ENCODE peak calls at places on chromosomes 3 and 15, in nine cellular contexts. L is colonic mucosa; P is neural progenitor cell; J is cardiac muscle cell; C is lower lobe of right lung; Y is aorta; V is SK-N-SH; N is mucosa of descending colon; A is CD8-positive, alpha-beta T cell. R is an unnamed sample.
A peak's percentile ranks its signal among the peaks of the same experiment; 100 is the strongest.

GRCh38 chr15:89690276-89691218 is at the start of the genes PEX11A and WDR93:
- DNase-seq in N (peak; percentile 95), J (peak; percentile 79), A (peak; percentile 73), C (peak; percentile 92), L (peak; percentile 95), P (peak; percentile 87), V (peak; percentile 88), Y (peak; percentile 93), R (peak; percentile 78)

GRCh38 chr3:14403636-14404395 is 1.4 kb downstream of the SLC6A6 start:
- DNase-seq in P (peak; percentile 36), L (no peak), N (peak; percentile 25), C (peak; percentile 69), Y (peak; percentile 87), J (no peak), V (peak; percentile 57), A (no peak), R (no peak)

GRCh38 chr3:136350132-136350531 is 100.0 kb downstream of the PCCB start:
- DNase-seq in A (no peak), Y (no peak), L (no peak), P (no peak), C (no peak), J (peak; percentile 95), V (no peak), N (no peak), R (no peak)

GRCh38 chr15:78461171-78461881 is 23.3 kb downstream of the IREB2 start:
- DNase-seq in N (no peak), J (peak; percentile 17), L (no peak), V (no peak), C (no peak), Y (no peak), A (no peak), P (no peak), R (peak; percentile 51)

GRCh38 chr15:68593826-68594532 is 15.2 kb downstream of the CORO2B start:
- DNase-seq in N (no peak), J (no peak), C (peak; percentile 9), L (no peak), V (no peak), P (no peak), A (no peak), Y (peak; percentile 48), R (no peak)

GRCh38 chr3:23475446-23475845 is 272.3 kb downstream of the UBE2E2 start:
- DNase-seq in P (no peak), Y (no peak), L (no peak), V (no peak), N (no peak), J (no peak), C (no peak), A (no peak), R (no peak)

GRCh38 chr3:3603351-3603750 is 195.9 kb upstream of the LRRN1 start:
- DNase-seq in Y (no peak), J (no peak), C (no peak), P (no peak), V (no peak), A (no peak), L (no peak), N (no peak), R (no peak)

GRCh38 chr3:22236490-22237271 is 485.7 kb upstream of the ZNF385D start:
- DNase-seq in C (no peak), V (no peak), J (peak; percentile 7), L (no peak), Y (no peak), A (no peak), P (no peak), N (no peak), R (no peak)

GRCh38 chr3:103410231-103410630 is 975.4 kb downstream of the ZPLD1 start:
- DNase-seq in J (no peak), C (no peak), P (peak; percentile 36), V (no peak), N (no peak), A (no peak), Y (no peak), L (no peak), R (no peak)

GRCh38 chr3:98003306-98003969 is 31.2 kb upstream of the RIOX2 start:
- DNase-seq in P (no peak), L (no peak), C (no peak), Y (no peak), N (no peak), J (no peak), A (no peak), V (no peak), R (no peak)

GRCh38 chr15:45120081-45120972 is 6.2 kb downstream of the DUOXA2 start:
- DNase-seq in L (no peak), V (no peak), N (no peak), P (no peak), Y (peak; percentile 63), C (peak; percentile 26), J (no peak), A (no peak), R (no peak)

GRCh38 chr15:67079361-67079760 is 14.0 kb downstream of the SMAD3 start:
- DNase-seq in Y (no peak), A (no peak), L (no peak), J (no peak), C (no peak), P (no peak), N (no peak), V (no peak), R (no peak)

GRCh38 chr3:52190294-52190841 is 7.6 kb upstream of the ALAS1 start:
- DNase-seq in P (no peak), C (peak; percentile 65), L (peak; percentile 40), A (no peak), V (no peak), Y (peak; percentile 88), N (no peak), J (peak; percentile 78), R (no peak)

GRCh38 chr3:131553495-131554247 is 50.9 kb upstream of the MRPL3 start:
- DNase-seq in Y (no peak), A (no peak), J (no peak), C (no peak), N (no peak), V (no peak), P (no peak), L (no peak), R (no peak)

GRCh38 chr3:62335196-62335595 is 38.2 kb downstream of the FEZF2 start:
- DNase-seq in L (no peak), J (no peak), N (no peak), C (no peak), Y (no peak), A (no peak), V (no peak), P (no peak), R (no peak)

GRCh38 chr3:142853270-142854163 is 35.4 kb downstream of the PCOLCE2 start:
- DNase-seq in Y (no peak), A (no peak), N (no peak), L (no peak), J (peak; percentile 38), V (no peak), C (no peak), P (no peak), R (no peak)

GRCh38 chr3:86029590-86029989 is 961.4 kb downstream of the VGLL3 start:
- DNase-seq in P (no peak), C (no peak), A (no peak), V (no peak), L (no peak), N (no peak), Y (no peak), J (no peak), R (no peak)

GRCh38 chr3:100796556-100796955 is 87.3 kb downstream of the TFG start:
- DNase-seq in N (no peak), V (no peak), P (peak; percentile 11), A (no peak), Y (no peak), C (no peak), J (peak; percentile 50), L (no peak), R (no peak)

GRCh38 chr3:184259878-184260570 is 1.3 kb downstream of the CAMK2N2 start:
- DNase-seq in J (peak; percentile 44), L (no peak), V (peak; percentile 78), A (peak; percentile 34), N (peak; percentile 54), C (no peak), P (peak; percentile 89), Y (peak; percentile 82), R (peak; percentile 12)

GRCh38 chr3:17292556-17292955 is 407.8 kb downstream of the PLCL2 start:
- DNase-seq in L (no peak), A (no peak), J (peak; percentile 19), Y (no peak), P (no peak), C (no peak), V (no peak), N (no peak), R (no peak)

GRCh38 chr15:33592864-33593263 is 282.1 kb downstream of the RYR3 start:
- DNase-seq in P (no peak), A (no peak), N (no peak), Y (no peak), V (no peak), L (no peak), J (no peak), C (no peak), R (no peak)

GRCh38 chr3:127536818-127537810 is 53.4 kb downstream of the TPRA1 start:
- DNase-seq in P (peak; percentile 69), J (no peak), V (no peak), L (no peak), Y (no peak), A (no peak), N (no peak), C (no peak), R (no peak)

GRCh38 chr3:71104586-71104985 is 478.9 kb downstream of the FOXP1 start:
- DNase-seq in P (no peak), C (no peak), N (no peak), L (no peak), Y (no peak), V (no peak), A (no peak), J (no peak), R (no peak)
- H3K4me1 ChIP-seq in P (no peaks in the 10 kb centered on the region), C (peaks cover 68% of the 10 kb centered on the region), N (peaks cover 30% of the 10 kb centered on the region), L (no peaks in the 10 kb centered on the region), Y (peaks cover 33% of the 10 kb centered on the region), V (peaks cover 42% of the 10 kb centered on the region), A (peaks cover 64% of the 10 kb centered on the region), J (no peaks in the 10 kb centered on the region), R (peaks cover 38% of the 10 kb centered on the region)

GRCh38 chr3:32404714-32405113 is 13.1 kb downstream of the CMTM7 start:
- DNase-seq in C (no peak), L (no peak), A (no peak), V (no peak), P (no peak), N (no peak), J (no peak), Y (no peak), R (no peak)
- H3K4me3 ChIP-seq in C (no peak overlapping the region), L (no peak overlapping the region), A (no peak overlapping the region), V (no peak overlapping the region), P (no peak overlapping the region), N (no peak overlapping the region), J (no peak overlapping the region), Y (no peak overlapping the region), R (no peak overlapping the region)

DNA sequence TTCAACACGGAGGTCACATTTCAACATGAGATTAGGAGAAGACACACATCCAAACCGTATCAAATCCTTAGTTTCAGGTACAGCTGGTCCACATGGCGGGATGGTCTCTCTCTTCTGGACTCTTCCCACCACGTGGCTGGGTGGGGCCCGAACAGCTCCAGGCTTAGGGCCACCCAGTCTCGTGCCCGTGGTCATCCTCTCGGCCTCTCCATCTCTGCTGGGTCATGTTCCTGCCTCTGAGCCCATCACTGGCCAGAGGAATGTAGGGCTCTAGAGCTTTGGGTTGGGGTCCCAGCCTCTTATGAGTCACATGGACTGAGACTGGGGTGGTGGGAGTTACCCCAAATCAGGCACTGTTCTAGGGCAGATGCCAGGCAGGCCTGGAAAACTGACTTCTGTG is 12.2 kb downstream of the SYNM start:
- DNase-seq in L (no peak), A (no peak), C (peak; percentile 9), Y (no peak), J (no peak), P (no peak), N (no peak), V (no peak), R (no peak)
- H3K4me1 ChIP-seq in L (no peaks in the 10 kb centered on the region), A (no peaks in the 10 kb centered on the region), C (no peaks in the 10 kb centered on the region), Y (no peaks in the 10 kb centered on the region), J (no peaks in the 10 kb centered on the region), P (no peaks in the 10 kb centered on the region), N (peaks cover 3% of the 10 kb centered on the region), V (peaks cover 22% of the 10 kb centered on the region), R (no peaks in the 10 kb centered on the region)

GRCh38 chr3:128854382-128854939 is 25.0 kb upstream of the ACAD9 start:
- DNase-seq in C (no peak), Y (no peak), A (no peak), N (no peak), J (no peak), L (no peak), V (no peak), P (no peak), R (no peak)
- H3K4me3 ChIP-seq in C (no peak overlapping the region), Y (no peak overlapping the region), A (no peak overlapping the region), N (no peak overlapping the region), J (no peak overlapping the region), L (no peak overlapping the region), V (no peak overlapping the region), P (no peak overlapping the region), R (no peak overlapping the region)

R was measured in CD4-positive, CD25-positive, alpha-beta regulatory T cell.